ENCODE peak calls at places on chromosomes 13 and 19, in ten cellular contexts. G is amniotic epithelial cell; P is transverse colon; H is HTR-8/SVneo; I is activated naive CD4-positive, alpha-beta T cell treated with anti-CD3 and anti-CD28 coated beads for 36 hours; J is HCEC 1CT; M is K562; O is occipital lobe; Y is amniotic stem cell; B is NCI-H226. R is an unnamed sample.

GRCh38 chr13:98523455-98524102 is 53.3 kb downstream of the STK24 start:
- DNase-seq in G (no peak), P (no peak), H (no peak), I (no peak), J (no peak), M (no peak), O (no peak), Y (no peak), B (no peak), R (no peak)

GRCh38 chr19:41398042-41398403 is 405 bp downstream of the BCKDHA start:
- DNase-seq in G (no peak), P (no peak), H (no peak), I (no peak), J (no peak), M (no peak), O (no peak), Y (no peak), B (no peak), R (no peak)

GRCh38 chr13:50081106-50081898 is 66.1 kb downstream of the KCNRG start:
- DNase-seq in G (no peak), P (peak), H (no peak), I (peak), J (no peak), M (peak), O (no peak), Y (no peak), B (no peak), R (peak)

GRCh38 chr13:78102121-78102677 is 183.6 kb upstream of the EDNRB start:
- DNase-seq in G (no peak), P (peak), H (no peak), I (no peak), J (peak), M (no peak), O (no peak), Y (no peak), B (no peak), R (peak)

GRCh38 chr13:44068169-44068568 is 188.5 kb downstream of the LACC1 start:
- DNase-seq in G (no peak), P (no peak), H (no peak), I (no peak), J (no peak), M (no peak), O (no peak), Y (peak), B (peak), R (no peak)

GRCh38 chr19:31470952-31471351 is 121.7 kb upstream of the TSHZ3 start:
- DNase-seq in G (no peak), P (no peak), H (no peak), I (no peak), J (no peak), M (no peak), O (no peak), Y (no peak), B (no peak), R (no peak)

GRCh38 chr19:7376151-7376852 is 27.6 kb downstream of the ARHGEF18 start:
- DNase-seq in G (no peak), P (no peak), H (no peak), I (no peak), J (no peak), M (no peak), O (no peak), Y (no peak), B (no peak), R (no peak)

GRCh38 chr19:46466536-46467199 is 4.7 kb downstream of the PNMA8A start:
- DNase-seq in G (peak), P (peak), H (peak), I (no peak), J (peak), M (no peak), O (no peak), Y (no peak), B (peak), R (peak)

GRCh38 chr13:39281539-39282150 is 243.4 kb downstream of the NHLRC3 start:
- DNase-seq in G (peak), P (no peak), H (no peak), I (no peak), J (no peak), M (no peak), O (no peak), Y (no peak), B (peak), R (no peak)

GRCh38 chr13:19957320-19958118 is 1.0 kb upstream of the ZMYM2 start:
- DNase-seq in G (peak), P (peak), H (no peak), I (peak), J (no peak), M (no peak), O (peak), Y (no peak), B (peak), R (peak)

GRCh38 chr19:6271251-6271650 is 8.5 kb downstream of the MLLT1 start:
- DNase-seq in G (peak), P (no peak), H (no peak), I (no peak), J (no peak), M (no peak), O (no peak), Y (no peak), B (no peak), R (no peak)